ENCODE peak calls at places on chromosome 13, in five cellular contexts. H is neuronal stem cell, L is mucosa of descending colon, X is mammary epithelial cell, M is fibroblast of lung. C is an unnamed sample. For H3K4me1, the result is how much of the 10 kb centered on the place peaks cover.

GRCh38 chr13:36829753-36830152 is 10.7 kb downstream of the RFXAP start:
- DNase-seq in H (no peak), L (no peak), X (no peak), M (no peak), C (no peak)

GRCh38 chr13:19967619-19968018 is 9.1 kb downstream of the ZMYM2 start:
- DNase-seq in H (no peak), L (no peak), X (no peak), M (no peak), C (no peak)

GRCh38 chr13:33686772-33687480 is 131.0 kb upstream of the RFC3 start:
- DNase-seq in H (no peak), L (no peak), X (no peak), M (no peak), C (no peak)

GRCh38 chr13:33016414-33017409 is at the start of gene KL:
- DNase-seq in H (no peak), L (peak), X (no peak), M (no peak), C (peak)

GRCh38 chr13:34070006-34070405 is 252.1 kb downstream of the RFC3 start:
- DNase-seq in H (no peak), L (no peak), X (peak), M (peak), C (peak)

GRCh38 chr13:44128522-44128921 is 245.1 kb upstream of the SERP2 start:
- DNase-seq in H (no peak), L (no peak), X (no peak), M (peak), C (no peak)

GRCh38 chr13:45456196-45456972 is 8.4 kb upstream of the COG3 start:
- DNase-seq in H (no peak), L (no peak), X (peak), M (peak), C (no peak)

GRCh38 chr13:78430166-78430791 is 173.1 kb downstream of the POU4F1 start:
- DNase-seq in H (peak), L (no peak), X (no peak), M (no peak), C (peak)

GRCh38 chr13:50529154-50529882 is 314.2 kb downstream of the DLEU7 start:
- DNase-seq in H (no peak), L (peak), X (peak), M (peak), C (peak)

GRCh38 chr13:27375686-27376326 is 48.6 kb upstream of the GTF3A start:
- DNase-seq in H (peak), L (peak), X (peak), M (peak), C (peak)

GRCh38 chr13:26707122-26708006 is 53.2 kb downstream of the GPR12 start:
- DNase-seq in H (peak), L (peak), X (peak), M (peak), C (peak)

GRCh38 chr13:99658266-99658991 is 157.2 kb downstream of the TM9SF2 start:
- DNase-seq in H (peak), L (peak), X (peak), M (peak), C (peak)

GRCh38 chr13:51739403-51740112 is 64.4 kb downstream of the DHRS12 start:
- DNase-seq in H (no peak), L (no peak), X (no peak), M (no peak), C (no peak)

GRCh38 chr13:43046259-43046658 is 22.9 kb downstream of the DNAJC15 start:
- DNase-seq in H (no peak), L (peak), X (no peak), M (no peak), C (no peak)

GRCh38 chr13:95678967-95679366 is 2.0 kb downstream of the DNAJC3 start:
- DNase-seq in H (no peak), L (no peak), X (no peak), M (no peak), C (no peak)
- H3K4me1 ChIP-seq in H (under half), L (under half), X (under half), M (under half), C (under half)

GRCh38 chr13:40061466-40062450 is 406.3 kb downstream of the COG6 start:
- DNase-seq in H (no peak), L (no peak), X (peak), M (no peak), C (no peak)
- H3K4me1 ChIP-seq in H (under half), L (under half), X (half or more), M (under half), C (under half)

GRCh38 chr13:23811366-23812027 is 77.7 kb downstream of the MIPEP start:
- DNase-seq in H (no peak), L (no peak), X (no peak), M (no peak), C (no peak)
- H3K4me1 ChIP-seq in H (under half), L (under half), X (under half), M (under half), C (under half)

GRCh38 chr13:39498471-39499114 is 104.4 kb downstream of the LHFPL6 start:
- DNase-seq in H (peak), L (no peak), X (no peak), M (no peak), C (no peak)
- H3K4me1 ChIP-seq in H (under half), L (under half), X (under half), M (under half), C (half or more)

GRCh38 chr13:98527526-98527925 is 49.4 kb downstream of the STK24 start:
- DNase-seq in H (no peak), L (no peak), X (no peak), M (no peak), C (no peak)
- H3K4me1 ChIP-seq in H (under half), L (under half), X (under half), M (under half), C (under half)

GRCh38 chr13:113843063-113843654 is 20.7 kb downstream of the GAS6 start:
- DNase-seq in H (no peak), L (no peak), X (no peak), M (no peak), C (no peak)

GRCh38 chr13:113842336-113843062 is 21.4 kb downstream of the GAS6 start:
- DNase-seq in H (no peak), L (no peak), X (no peak), M (no peak), C (no peak)

GRCh38 chr13:113845723-113846638 is 17.9 kb downstream of the GAS6 start:
- DNase-seq in H (no peak), L (no peak), X (no peak), M (no peak), C (no peak)

GRCh38 chr13:113845055-113845454 is 18.8 kb downstream of the GAS6 start:
- DNase-seq in H (no peak), L (no peak), X (no peak), M (no peak), C (no peak)

GRCh38 chr13:113843864-113844556 is 19.9 kb downstream of the GAS6 start:
- DNase-seq in H (no peak), L (no peak), X (no peak), M (no peak), C (no peak)
- H3K4me1 ChIP-seq in H (under half), L (under half), X (under half), M (under half), C (under half)

GRCh38 chr13:40446365-40446764 is 220.1 kb downstream of the FOXO1 start:
- DNase-seq in H (no peak), L (no peak), X (no peak), M (no peak), C (no peak)
- H3K4me1 ChIP-seq in H (under half), L (under half), X (under half), M (under half), C (under half)

DNA sequence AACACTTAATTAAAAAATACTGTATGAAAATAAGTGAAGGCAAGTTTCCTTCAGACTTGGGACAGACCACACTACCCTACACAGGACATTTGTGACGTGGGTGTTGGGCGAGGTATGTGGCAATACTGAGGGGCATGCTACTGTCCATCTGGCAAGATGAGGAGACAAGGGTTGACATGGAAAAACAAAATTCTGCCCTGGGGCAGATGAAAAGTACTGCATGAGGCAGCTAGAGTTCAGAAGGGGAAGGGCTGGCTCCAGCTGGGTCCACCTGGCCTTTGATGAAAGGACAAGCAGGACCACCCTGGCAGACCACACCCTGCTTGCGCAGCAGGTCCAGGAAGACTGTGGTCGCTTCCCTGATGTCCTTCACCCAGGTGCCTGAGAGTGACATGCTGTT is 43.2 kb downstream of the LATS2 start:
- DNase-seq in H (no peak), L (no peak), X (no peak), M (no peak), C (no peak)
- H3K4me1 ChIP-seq in H (under half), L (under half), X (under half), M (under half), C (half or more)

C was measured in A673.